ENCODE peak calls at places on chromosomes 3 and 15, in seven cellular contexts. One of them, this sample, is unnamed.

GRCh38 chr3:169497567-169498257 is 165.8 kb downstream of the MECOM start:
- DNase-seq in AG09309: no peak
- DNase-seq in IMR-90: peak
- DNase-seq in CD4-positive, alpha-beta T cell: no peak
- DNase-seq in upper lobe of right lung: no peak
- DNase-seq in chondrocyte: no peak
- DNase-seq in endothelial cell: no peak
- DNase-seq in this sample: no peak

GRCh38 chr15:70100495-70101331 is 3.0 kb upstream of the TLE3 start:
- DNase-seq in chondrocyte: peak
- DNase-seq in AG09309: no peak
- DNase-seq in CD4-positive, alpha-beta T cell: peak
- DNase-seq in IMR-90: peak
- DNase-seq in upper lobe of right lung: peak
- DNase-seq in endothelial cell: peak
- DNase-seq in this sample: no peak

GRCh38 chr3:89079944-89080343 is 27.5 kb upstream of the EPHA3 start:
- DNase-seq in chondrocyte: no peak
- DNase-seq in endothelial cell: no peak
- DNase-seq in upper lobe of right lung: no peak
- DNase-seq in IMR-90: no peak
- DNase-seq in AG09309: no peak
- DNase-seq in CD4-positive, alpha-beta T cell: no peak
- DNase-seq in this sample: no peak

GRCh38 chr3:34065901-34066300 is 267.5 kb downstream of the PDCD6IP start:
- DNase-seq in CD4-positive, alpha-beta T cell: no peak
- DNase-seq in upper lobe of right lung: no peak
- DNase-seq in AG09309: no peak
- DNase-seq in IMR-90: no peak
- DNase-seq in endothelial cell: no peak
- DNase-seq in chondrocyte: no peak
- DNase-seq in this sample: no peak

GRCh38 chr3:196792771-196793170 is 53.1 kb downstream of the PAK2 start:
- DNase-seq in AG09309: no peak
- DNase-seq in upper lobe of right lung: no peak
- DNase-seq in CD4-positive, alpha-beta T cell: no peak
- DNase-seq in endothelial cell: no peak
- DNase-seq in IMR-90: peak
- DNase-seq in chondrocyte: no peak
- DNase-seq in this sample: no peak

GRCh38 chr15:86082619-86083377 is 3.1 kb downstream of the AGBL1 start:
- DNase-seq in AG09309: no peak
- DNase-seq in chondrocyte: no peak
- DNase-seq in upper lobe of right lung: no peak
- DNase-seq in CD4-positive, alpha-beta T cell: no peak
- DNase-seq in IMR-90: no peak
- DNase-seq in endothelial cell: no peak
- DNase-seq in this sample: no peak

GRCh38 chr15:75872400-75872990 is 29.2 kb downstream of the UBE2Q2 start:
- DNase-seq in CD4-positive, alpha-beta T cell: no peak
- DNase-seq in chondrocyte: no peak
- DNase-seq in endothelial cell: no peak
- DNase-seq in upper lobe of right lung: no peak
- DNase-seq in IMR-90: no peak
- DNase-seq in AG09309: no peak
- DNase-seq in this sample: no peak

GRCh38 chr15:80904941-80905532 is 84.6 kb downstream of the MESD start:
- DNase-seq in chondrocyte: no peak
- DNase-seq in upper lobe of right lung: no peak
- DNase-seq in CD4-positive, alpha-beta T cell: no peak
- DNase-seq in AG09309: no peak
- DNase-seq in endothelial cell: no peak
- DNase-seq in IMR-90: peak
- DNase-seq in this sample: no peak

GRCh38 chr15:41661529-41662225 is 1.5 kb downstream of the MGA start:
- DNase-seq in chondrocyte: peak
- DNase-seq in AG09309: no peak
- DNase-seq in CD4-positive, alpha-beta T cell: peak
- DNase-seq in endothelial cell: peak
- DNase-seq in IMR-90: peak
- DNase-seq in upper lobe of right lung: peak
- DNase-seq in this sample: no peak

GRCh38 chr3:50502225-50502583 is 1.2 kb downstream of the CACNA2D2 start:
- DNase-seq in IMR-90: no peak
- DNase-seq in upper lobe of right lung: no peak
- DNase-seq in chondrocyte: no peak
- DNase-seq in CD4-positive, alpha-beta T cell: no peak
- DNase-seq in endothelial cell: no peak
- DNase-seq in AG09309: no peak
- DNase-seq in this sample: no peak

GRCh38 chr3:64358853-64359252 is 133.6 kb upstream of the PRICKLE2 start:
- DNase-seq in upper lobe of right lung: no peak
- DNase-seq in chondrocyte: no peak
- DNase-seq in CD4-positive, alpha-beta T cell: no peak
- DNase-seq in IMR-90: no peak
- DNase-seq in AG09309: no peak
- DNase-seq in endothelial cell: no peak
- DNase-seq in this sample: no peak

GRCh38 chr3:179147571-179148445 is at the start of gene PIK3CA:
- DNase-seq in endothelial cell: peak
- DNase-seq in chondrocyte: peak
- DNase-seq in CD4-positive, alpha-beta T cell: peak
- DNase-seq in IMR-90: peak
- DNase-seq in upper lobe of right lung: peak
- DNase-seq in AG09309: peak
- DNase-seq in this sample: no peak

GRCh38 chr3:120780977-120781376 is 38.4 kb downstream of the GTF2E1 start:
- DNase-seq in chondrocyte: no peak
- DNase-seq in AG09309: no peak
- DNase-seq in CD4-positive, alpha-beta T cell: no peak
- DNase-seq in upper lobe of right lung: no peak
- DNase-seq in IMR-90: peak
- DNase-seq in endothelial cell: no peak
- DNase-seq in this sample: no peak

GRCh38 chr15:71566226-71566625 is 244.1 kb upstream of the NR2E3 start:
- DNase-seq in chondrocyte: no peak
- DNase-seq in AG09309: no peak
- DNase-seq in CD4-positive, alpha-beta T cell: no peak
- DNase-seq in upper lobe of right lung: no peak
- DNase-seq in IMR-90: no peak
- DNase-seq in endothelial cell: no peak
- DNase-seq in this sample: no peak

GRCh38 chr15:52011711-52012144 is 7.3 kb upstream of the MAPK6 start:
- DNase-seq in AG09309: no peak
- DNase-seq in IMR-90: no peak
- DNase-seq in endothelial cell: peak
- DNase-seq in CD4-positive, alpha-beta T cell: no peak
- DNase-seq in upper lobe of right lung: no peak
- DNase-seq in chondrocyte: no peak
- DNase-seq in this sample: no peak

GRCh38 chr15:94644433-94644832 is 413.1 kb downstream of the MCTP2 start:
- DNase-seq in upper lobe of right lung: no peak
- DNase-seq in CD4-positive, alpha-beta T cell: no peak
- DNase-seq in AG09309: no peak
- DNase-seq in chondrocyte: no peak
- DNase-seq in endothelial cell: no peak
- DNase-seq in IMR-90: no peak
- DNase-seq in this sample: no peak

GRCh38 chr15:78035319-78035718 is 42.2 kb downstream of the TBC1D2B start:
- DNase-seq in AG09309: no peak
- DNase-seq in upper lobe of right lung: no peak
- DNase-seq in CD4-positive, alpha-beta T cell: no peak
- DNase-seq in chondrocyte: no peak
- DNase-seq in endothelial cell: no peak
- DNase-seq in IMR-90: no peak
- DNase-seq in this sample: no peak

GRCh38 chr15:74438206-74438605 is 4.4 kb upstream of the SEMA7A start:
- DNase-seq in chondrocyte: peak
- DNase-seq in AG09309: no peak
- DNase-seq in endothelial cell: no peak
- DNase-seq in CD4-positive, alpha-beta T cell: no peak
- DNase-seq in IMR-90: no peak
- DNase-seq in upper lobe of right lung: no peak
- DNase-seq in this sample: no peak

GRCh38 chr3:65412591-65412990 is 626.1 kb downstream of the MAGI1 start:
- DNase-seq in CD4-positive, alpha-beta T cell: no peak
- DNase-seq in endothelial cell: peak
- DNase-seq in chondrocyte: no peak
- DNase-seq in upper lobe of right lung: no peak
- DNase-seq in IMR-90: no peak
- DNase-seq in AG09309: no peak
- DNase-seq in this sample: no peak

GRCh38 chr3:135041586-135041985 is 246.5 kb downstream of the EPHB1 start:
- DNase-seq in chondrocyte: no peak
- DNase-seq in CD4-positive, alpha-beta T cell: no peak
- DNase-seq in upper lobe of right lung: no peak
- DNase-seq in AG09309: no peak
- DNase-seq in IMR-90: peak
- DNase-seq in endothelial cell: no peak
- DNase-seq in this sample: no peak

GRCh38 chr3:181896605-181897004 is 184.9 kb downstream of the SOX2 start:
- DNase-seq in IMR-90: no peak
- DNase-seq in upper lobe of right lung: no peak
- DNase-seq in CD4-positive, alpha-beta T cell: no peak
- DNase-seq in endothelial cell: no peak
- DNase-seq in AG09309: no peak
- DNase-seq in chondrocyte: no peak
- DNase-seq in this sample: no peak

DNA sequence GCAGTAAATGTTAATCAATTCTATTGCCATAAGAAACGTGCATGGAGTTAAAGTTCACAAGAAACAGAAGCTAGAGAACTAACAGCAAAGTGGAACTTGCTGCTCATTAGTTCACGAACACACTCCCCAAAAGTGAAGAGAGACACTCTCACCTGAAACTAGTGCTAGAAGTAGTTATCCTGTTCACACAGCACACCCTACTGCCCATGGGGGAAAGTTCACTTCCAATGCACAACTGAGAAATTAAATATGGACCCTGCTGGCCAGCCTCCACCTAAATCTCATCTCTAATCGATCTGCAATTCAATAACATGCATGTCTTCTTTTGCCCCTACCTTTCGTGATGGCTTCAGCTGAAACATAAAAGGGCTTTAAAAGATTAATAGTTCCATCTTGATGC is 39.4 kb upstream of the FRMD4B start:
- DNase-seq in AG09309: no peak
- DNase-seq in chondrocyte: no peak
- DNase-seq in CD4-positive, alpha-beta T cell: no peak
- DNase-seq in upper lobe of right lung: no peak
- DNase-seq in endothelial cell: peak
- DNase-seq in IMR-90: peak
- DNase-seq in this sample: no peak
- TF ChIP-seq CTCF in AG09309: peak
- TF ChIP-seq CTCF in chondrocyte: peak
- TF ChIP-seq CTCF in CD4-positive, alpha-beta T cell: peak
- TF ChIP-seq CTCF in upper lobe of right lung: peak
- TF ChIP-seq CTCF in endothelial cell: peak
- TF ChIP-seq CTCF in IMR-90: peak
- TF ChIP-seq CTCF in this sample: peak

GRCh38 chr3:111662012-111662411 is 66.9 kb upstream of the ZBED2 start:
- DNase-seq in endothelial cell: no peak
- DNase-seq in IMR-90: no peak
- DNase-seq in CD4-positive, alpha-beta T cell: no peak
- DNase-seq in upper lobe of right lung: no peak
- DNase-seq in chondrocyte: no peak
- DNase-seq in AG09309: no peak
- DNase-seq in this sample: no peak
- TF ChIP-seq CTCF in endothelial cell: no peak
- TF ChIP-seq CTCF in IMR-90: no peak
- TF ChIP-seq CTCF in CD4-positive, alpha-beta T cell: no peak
- TF ChIP-seq CTCF in upper lobe of right lung: no peak
- TF ChIP-seq CTCF in chondrocyte: no peak
- TF ChIP-seq CTCF in AG09309: no peak
- TF ChIP-seq CTCF in this sample: no peak

GRCh38 chr15:31852933-31853332 is 177.4 kb upstream of the CHRNA7 start:
- DNase-seq in CD4-positive, alpha-beta T cell: no peak
- DNase-seq in endothelial cell: no peak
- DNase-seq in AG09309: no peak
- DNase-seq in chondrocyte: no peak
- DNase-seq in upper lobe of right lung: no peak
- DNase-seq in IMR-90: no peak
- DNase-seq in this sample: no peak

GRCh38 chr15:31853370-31853769 is 176.9 kb upstream of the CHRNA7 start:
- DNase-seq in AG09309: no peak
- DNase-seq in IMR-90: no peak
- DNase-seq in upper lobe of right lung: no peak
- DNase-seq in CD4-positive, alpha-beta T cell: no peak
- DNase-seq in chondrocyte: no peak
- DNase-seq in endothelial cell: no peak
- DNase-seq in this sample: no peak

GRCh38 chr15:31858026-31858425 is 172.3 kb upstream of the CHRNA7 start:
- DNase-seq in chondrocyte: no peak
- DNase-seq in endothelial cell: no peak
- DNase-seq in upper lobe of right lung: no peak
- DNase-seq in AG09309: no peak
- DNase-seq in CD4-positive, alpha-beta T cell: no peak
- DNase-seq in IMR-90: no peak
- DNase-seq in this sample: no peak

GRCh38 chr15:31856581-31856980 is 173.7 kb upstream of the CHRNA7 start:
- DNase-seq in endothelial cell: no peak
- DNase-seq in AG09309: no peak
- DNase-seq in chondrocyte: no peak
- DNase-seq in IMR-90: no peak
- DNase-seq in upper lobe of right lung: no peak
- DNase-seq in CD4-positive, alpha-beta T cell: no peak
- DNase-seq in this sample: no peak

GRCh38 chr15:31857194-31857593 is 173.1 kb upstream of the CHRNA7 start:
- DNase-seq in chondrocyte: no peak
- DNase-seq in CD4-positive, alpha-beta T cell: no peak
- DNase-seq in endothelial cell: no peak
- DNase-seq in upper lobe of right lung: no peak
- DNase-seq in AG09309: no peak
- DNase-seq in IMR-90: no peak
- DNase-seq in this sample: no peak
- TF ChIP-seq CTCF in chondrocyte: no peak
- TF ChIP-seq CTCF in CD4-positive, alpha-beta T cell: no peak
- TF ChIP-seq CTCF in endothelial cell: no peak
- TF ChIP-seq CTCF in upper lobe of right lung: no peak
- TF ChIP-seq CTCF in AG09309: no peak
- TF ChIP-seq CTCF in IMR-90: no peak
- TF ChIP-seq CTCF in this sample: peak

DNA sequence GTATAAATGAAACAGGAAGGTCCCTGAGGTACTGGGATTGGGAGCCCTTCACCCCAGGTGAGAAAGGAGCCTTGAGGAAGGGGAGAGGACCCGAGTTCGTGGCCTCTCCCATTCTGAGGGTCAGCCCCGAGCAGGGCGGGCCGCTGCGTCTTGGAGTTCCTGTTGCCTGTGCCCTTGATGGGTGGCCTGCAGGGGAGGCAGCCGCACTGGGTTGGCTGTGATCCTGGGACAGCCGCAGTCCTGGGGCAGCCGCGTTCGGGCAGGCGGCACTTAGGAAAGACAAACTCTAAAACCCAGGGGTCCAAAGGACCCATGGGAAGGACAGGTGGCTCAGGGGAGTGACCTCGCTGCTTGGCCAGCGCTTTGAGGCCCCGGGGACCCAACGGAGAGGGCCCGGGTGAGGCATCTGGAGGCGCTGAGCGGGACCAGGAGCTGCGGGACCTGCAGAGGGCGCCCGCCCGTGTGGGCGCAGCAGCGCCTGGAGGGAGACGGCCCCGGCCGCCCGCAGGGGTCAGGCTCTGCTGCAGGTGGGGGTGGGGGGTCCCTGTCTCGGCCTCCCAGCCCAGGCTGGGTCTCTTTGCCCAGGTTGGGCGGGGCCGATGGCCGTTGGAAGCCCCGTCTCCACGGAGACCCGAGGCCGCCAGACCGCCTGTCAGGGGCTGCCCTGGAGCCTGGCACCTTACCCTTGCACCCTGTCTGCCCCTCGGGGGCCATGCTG is 65.1 kb downstream of the HMCES start:
- DNase-seq in chondrocyte: no peak
- DNase-seq in endothelial cell: peak
- DNase-seq in upper lobe of right lung: peak
- DNase-seq in IMR-90: no peak
- DNase-seq in AG09309: no peak
- DNase-seq in CD4-positive, alpha-beta T cell: no peak
- DNase-seq in this sample: no peak
- TF ChIP-seq CTCF in chondrocyte: peak
- TF ChIP-seq CTCF in endothelial cell: no peak
- TF ChIP-seq CTCF in upper lobe of right lung: peak
- TF ChIP-seq CTCF in IMR-90: peak
- TF ChIP-seq CTCF in AG09309: peak
- TF ChIP-seq CTCF in CD4-positive, alpha-beta T cell: peak
- TF ChIP-seq CTCF in this sample: peak

This sample was measured in D721Med.